ENCODE peak calls at places on chromosomes 16 and 17, in four cellular contexts. K is lower lobe of right lung, R is ovary, D is right lobe of liver. H is an unnamed sample.

GRCh38 chr16:14015948-14016347 is 55.2 kb upstream of the MRTFB start:
- DNase-seq in K (peak), R (no peak), D (no peak), H (peak)

GRCh38 chr16:31430380-31431052 is 2.4 kb upstream of the COX6A2 start:
- DNase-seq in K (no peak), R (no peak), D (no peak), H (no peak)

GRCh38 chr16:53129281-53130192 is 74.7 kb downstream of the CHD9 start:
- DNase-seq in K (no peak), R (no peak), D (no peak), H (no peak)

GRCh38 chr17:42077770-42078169 is 20.5 kb downstream of the ZNF385C start:
- DNase-seq in K (no peak), R (no peak), D (no peak), H (no peak)

GRCh38 chr17:55549140-55549539 is 37.9 kb upstream of the SMIM36 start:
- DNase-seq in K (no peak), R (no peak), D (no peak), H (no peak)

GRCh38 chr17:35089846-35090193 is 26.3 kb upstream of the RFFL start:
- DNase-seq in K (peak), R (no peak), D (no peak), H (no peak)

GRCh38 chr16:1054660-1055556 is 17.6 kb upstream of the SSTR5 start:
- DNase-seq in K (peak), R (no peak), D (peak), H (no peak)

GRCh38 chr17:63571632-63572310 is 21.5 kb downstream of the DCAF7 start:
- DNase-seq in K (no peak), R (no peak), D (no peak), H (no peak)

DNA sequence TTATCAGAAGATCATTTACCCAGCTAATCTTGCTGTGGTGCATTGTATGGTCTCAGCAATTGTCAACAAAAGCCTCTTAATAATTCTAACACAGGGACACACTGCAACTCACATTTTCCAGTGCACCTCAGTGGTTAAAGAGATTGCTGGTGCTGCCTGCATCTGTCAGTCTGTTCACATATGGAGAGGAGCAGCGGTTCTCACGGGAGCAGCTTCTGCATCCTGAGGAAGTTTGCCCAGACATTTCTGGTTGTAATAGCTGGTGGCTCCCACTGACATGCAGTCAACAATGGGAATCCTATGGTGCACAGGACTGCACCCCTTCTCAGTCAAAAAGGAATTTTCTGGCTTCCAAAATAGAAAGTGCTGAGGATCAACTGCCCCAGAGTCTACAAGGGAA is 7.8 kb downstream of the GGA2 start:
- DNase-seq in K (no peak), R (no peak), D (no peak), H (no peak)
- H3K27ac ChIP-seq in K (no peak), R (peak), D (no peak), H (no peak)

GRCh38 chr17:6497496-6498221 is 53.4 kb downstream of the PIMREG start:
- DNase-seq in K (peak), R (no peak), D (no peak), H (no peak)
- TF ChIP-seq CTCF in K (no peak), R (no peak), D (no peak), H (no peak)

DNA sequence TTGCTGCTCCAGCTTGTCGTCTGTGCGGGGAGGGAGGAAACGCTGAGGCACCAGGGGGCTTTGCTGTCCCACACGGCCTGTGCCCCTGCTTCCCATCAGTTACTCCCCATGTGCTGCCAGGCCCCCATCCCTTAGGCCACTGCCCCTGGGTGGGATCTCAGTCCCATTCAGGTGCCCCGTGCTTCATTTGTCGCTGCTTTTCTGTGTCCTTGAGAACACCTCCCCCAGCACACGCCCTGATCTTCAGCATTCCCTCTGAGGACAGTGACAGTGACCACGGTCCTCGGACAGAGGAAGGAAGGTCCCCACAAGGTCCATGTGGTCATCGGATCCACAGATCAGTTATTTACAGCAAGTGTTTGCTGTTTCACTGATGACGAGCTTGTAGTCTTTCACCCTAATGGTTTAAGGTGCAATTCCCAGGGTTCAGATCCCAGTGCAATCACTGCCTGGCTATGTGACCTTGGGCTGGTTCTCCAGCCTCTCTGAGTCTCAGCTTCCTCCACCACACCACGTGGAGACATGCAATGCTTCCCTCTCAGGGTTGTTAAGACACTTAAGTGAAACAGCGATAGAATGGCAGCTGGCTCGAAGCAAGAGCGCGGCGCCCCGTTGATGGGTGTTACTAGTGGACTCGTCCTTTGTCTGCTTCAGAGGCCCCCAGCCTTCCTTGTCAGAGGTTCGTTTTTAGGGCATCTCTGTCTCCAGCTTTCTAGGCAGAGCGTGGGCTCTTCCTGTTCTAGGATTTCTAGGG is 53.2 kb downstream of the PRMT7 start:
- DNase-seq in K (no peak), R (no peak), D (no peak), H (no peak)
- H3K27ac ChIP-seq in K (no peak), R (no peak), D (no peak), H (no peak)

DNA sequence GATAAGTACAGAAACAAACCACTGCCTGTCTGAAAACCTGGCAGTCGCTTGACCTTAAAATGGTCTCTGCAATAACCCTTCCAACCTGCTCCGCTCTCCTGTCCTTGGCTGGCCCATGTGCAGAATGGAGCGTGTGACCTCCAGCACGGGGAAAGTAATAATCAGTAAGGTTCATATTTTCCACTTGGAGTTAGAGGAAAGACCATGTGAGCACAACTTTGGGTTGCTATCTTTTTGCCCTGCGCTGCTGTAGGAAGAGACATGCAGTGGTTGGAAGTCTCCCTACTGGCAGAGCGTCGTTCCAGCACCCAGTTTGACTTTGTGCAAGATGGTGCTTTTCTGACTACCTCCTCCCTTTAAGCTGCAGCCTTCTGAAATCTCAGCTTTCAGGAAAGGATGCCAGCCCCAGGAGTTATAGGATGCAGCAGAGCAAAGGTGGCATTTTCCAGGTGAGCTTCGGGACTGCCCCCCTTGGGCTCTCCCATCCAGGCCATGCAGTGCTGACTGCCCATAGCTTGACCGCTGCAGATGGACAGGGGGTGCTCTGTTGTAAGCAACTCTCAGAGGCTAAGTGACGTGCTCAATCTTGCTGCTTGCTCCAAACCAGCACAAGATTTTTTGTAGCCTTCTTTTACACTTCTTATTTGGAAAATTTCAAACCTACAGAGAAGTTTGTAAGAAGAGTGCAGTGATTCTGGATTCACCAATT is 110.7 kb upstream of the NOL11 start:
- DNase-seq in K (no peak), R (no peak), D (no peak), H (no peak)
- TF ChIP-seq CTCF in K (no peak), R (no peak), D (no peak), H (peak)

GRCh38 chr16:29791845-29792797 is 1.6 kb downstream of the KIF22 start:
- DNase-seq in K (no peak), R (no peak), D (no peak), H (no peak)

GRCh38 chr16:29794231-29794710 is 3.7 kb downstream of the KIF22 start:
- DNase-seq in K (no peak), R (no peak), D (no peak), H (no peak)

GRCh38 chr16:29789775-29790182 is 772 bp upstream of the KIF22 start:
- DNase-seq in K (no peak), R (no peak), D (peak), H (no peak)

GRCh38 chr16:29790183-29790948 is at the start of gene KIF22:
- DNase-seq in K (peak), R (peak), D (peak), H (peak)

DNA sequence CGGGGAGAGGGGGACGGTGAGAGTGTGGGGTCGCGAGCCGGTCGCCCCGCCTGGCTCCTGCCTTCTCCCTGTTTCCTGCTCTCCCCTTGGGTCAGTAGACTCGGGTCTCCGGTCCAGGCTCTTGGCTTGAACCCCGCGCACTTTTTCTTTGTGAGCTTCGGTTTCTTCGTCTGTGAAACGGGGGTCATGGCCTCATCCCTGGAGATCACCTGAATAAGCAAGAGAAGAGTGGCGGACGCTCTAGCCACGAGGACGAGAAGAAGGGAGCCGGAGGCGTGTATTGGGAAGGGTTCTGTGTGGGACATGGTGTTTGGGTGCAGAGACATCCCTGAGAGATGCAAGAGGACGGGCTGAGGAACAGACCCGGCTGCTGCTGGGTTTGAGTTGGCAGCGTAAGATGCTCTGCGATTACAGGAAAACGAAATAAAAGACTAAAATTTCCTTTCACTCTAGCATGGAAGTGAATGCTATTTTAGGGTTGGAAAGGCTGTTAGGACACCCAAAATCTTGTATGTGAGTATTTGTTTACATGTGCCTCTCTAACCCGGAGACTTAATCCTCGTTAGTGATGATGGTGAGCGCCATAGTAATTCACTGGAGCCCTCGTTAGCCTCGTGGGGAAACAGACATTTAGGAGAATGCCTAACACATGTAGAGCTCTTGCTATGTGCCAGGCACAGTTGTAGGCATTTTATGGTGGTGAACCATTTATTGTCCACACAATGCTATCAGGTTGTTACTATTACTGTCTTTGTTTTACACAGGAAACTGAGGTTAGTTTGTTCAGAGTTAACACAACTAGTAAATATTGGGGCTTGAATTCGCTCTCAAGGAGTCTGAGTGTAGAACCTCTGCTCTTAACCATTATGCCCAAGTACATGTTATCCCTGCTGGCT is 646 bp downstream of the KIF22 start:
- DNase-seq in K (no peak), R (no peak), D (no peak), H (no peak)
- H3K27ac ChIP-seq in K (peak), R (no peak), D (no peak), H (no peak)

DNA sequence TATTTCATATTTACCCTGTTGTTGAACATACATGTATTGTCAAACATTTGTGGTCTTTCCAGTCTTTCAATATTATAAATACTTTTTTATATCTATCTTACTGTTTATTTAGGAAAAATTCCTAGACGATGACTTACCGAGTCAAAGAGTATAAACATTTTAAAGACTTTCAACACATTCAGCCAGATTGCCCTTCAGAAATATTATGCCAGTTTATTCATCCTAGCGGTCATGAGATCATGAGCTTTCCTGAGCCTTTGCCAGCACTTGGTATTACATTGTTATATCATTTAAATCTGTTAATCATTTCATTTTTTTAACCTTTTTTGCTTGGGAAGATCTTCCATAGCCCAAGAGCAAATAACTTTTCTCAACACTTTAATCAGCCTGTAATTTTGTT is 197.4 kb downstream of the SPECC1 start:
- DNase-seq in K (no peak), R (no peak), D (no peak), H (no peak)
- TF ChIP-seq CTCF in K (no peak), R (no peak), D (no peak), H (no peak)

DNA sequence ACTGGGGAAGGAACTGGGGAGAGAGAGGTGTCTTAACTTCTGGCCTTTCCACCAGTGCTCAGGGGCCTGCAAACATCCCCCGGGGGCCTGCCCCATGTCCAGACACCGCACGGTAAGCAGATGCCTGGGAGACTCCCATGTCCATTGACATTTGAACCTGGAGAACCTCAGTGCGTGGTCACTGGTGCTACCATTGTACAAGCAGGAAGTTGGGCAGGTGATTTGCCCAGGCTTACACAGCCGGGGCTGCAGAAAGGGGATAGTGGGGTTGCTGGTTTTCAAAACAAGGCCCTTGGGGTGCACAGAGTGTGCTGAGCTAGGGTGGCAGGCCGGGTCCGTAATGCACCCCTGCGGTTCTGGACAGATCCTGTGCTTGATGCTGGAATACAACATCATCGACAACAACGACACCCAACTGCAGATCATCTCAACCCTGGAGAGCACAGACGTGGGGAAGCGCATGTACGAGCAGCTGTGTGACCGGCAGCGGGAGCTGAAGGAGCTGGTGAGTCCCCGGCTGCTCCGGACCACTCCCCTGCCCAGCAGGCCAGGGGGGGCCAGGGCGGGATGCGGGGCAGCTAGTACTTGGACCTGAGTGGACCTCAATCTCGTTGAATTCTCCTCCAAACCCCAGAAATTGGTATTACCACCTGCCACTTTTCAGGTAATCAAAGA is 77.7 kb upstream of the PLCG2 start:
- DNase-seq in K (no peak), R (no peak), D (peak), H (no peak)
- H3K27ac ChIP-seq in K (no peak), R (no peak), D (no peak), H (no peak)

GRCh38 chr16:85449885-85450245 is 163.3 kb upstream of the GSE1 start:
- DNase-seq in K (no peak), R (no peak), D (no peak), H (no peak)

GRCh38 chr16:85446846-85447656 is 166.1 kb upstream of the GSE1 start:
- DNase-seq in K (no peak), R (no peak), D (no peak), H (no peak)

GRCh38 chr16:85449195-85449884 is 163.8 kb upstream of the GSE1 start:
- DNase-seq in K (no peak), R (no peak), D (peak), H (no peak)

GRCh38 chr16:85447657-85448313 is 165.3 kb upstream of the GSE1 start:
- DNase-seq in K (no peak), R (no peak), D (no peak), H (no peak)

DNA sequence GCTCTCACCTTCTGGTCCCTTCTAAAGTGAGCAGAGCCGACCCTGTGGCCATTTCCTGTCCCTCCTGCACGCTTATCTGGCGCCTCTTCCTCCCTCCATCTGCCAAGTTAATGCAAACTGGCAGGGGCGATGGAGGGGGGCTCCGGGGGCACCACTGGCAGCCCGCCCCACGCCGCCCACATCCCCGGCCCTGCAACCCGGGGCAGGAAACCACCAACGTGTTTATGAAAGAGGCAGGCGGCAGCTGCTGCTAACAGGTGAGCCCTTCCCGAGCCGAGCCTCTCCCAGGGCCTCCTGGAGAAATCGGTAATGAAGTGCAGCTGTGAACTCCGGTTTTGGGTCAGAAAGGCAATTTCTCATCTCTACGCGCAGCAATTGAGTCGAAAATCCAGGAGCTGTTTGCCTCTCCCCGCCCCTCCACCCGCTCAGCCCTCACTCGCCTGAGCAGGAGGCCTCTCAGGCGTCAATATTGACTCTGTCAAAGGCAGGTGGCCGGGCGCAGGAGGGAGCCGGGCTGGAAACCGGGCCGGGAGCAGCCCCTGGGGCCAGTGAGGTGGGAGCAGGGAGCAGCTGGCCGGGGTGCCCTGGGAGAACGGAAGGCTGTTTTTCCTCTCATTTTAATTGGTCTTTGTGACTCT is 164.4 kb upstream of the GSE1 start:
- DNase-seq in K (no peak), R (no peak), D (peak), H (no peak)
- TF ChIP-seq CTCF in K (no peak), R (no peak), D (no peak), H (no peak)

GRCh38 chr16:4935231-4935855 is 1.6 kb downstream of the PPL start:
- DNase-seq in K (peak), R (peak), D (peak), H (peak)

GRCh38 chr16:4936991-4937781 is at the start of gene PPL:
- DNase-seq in K (peak), R (peak), D (peak), H (no peak)

GRCh38 chr16:4934591-4934990 is 2.4 kb downstream of the PPL start:
- DNase-seq in K (no peak), R (no peak), D (no peak), H (no peak)

GRCh38 chr16:4937782-4938682 is 1.1 kb upstream of the PPL start:
- DNase-seq in K (peak), R (no peak), D (peak), H (no peak)

DNA sequence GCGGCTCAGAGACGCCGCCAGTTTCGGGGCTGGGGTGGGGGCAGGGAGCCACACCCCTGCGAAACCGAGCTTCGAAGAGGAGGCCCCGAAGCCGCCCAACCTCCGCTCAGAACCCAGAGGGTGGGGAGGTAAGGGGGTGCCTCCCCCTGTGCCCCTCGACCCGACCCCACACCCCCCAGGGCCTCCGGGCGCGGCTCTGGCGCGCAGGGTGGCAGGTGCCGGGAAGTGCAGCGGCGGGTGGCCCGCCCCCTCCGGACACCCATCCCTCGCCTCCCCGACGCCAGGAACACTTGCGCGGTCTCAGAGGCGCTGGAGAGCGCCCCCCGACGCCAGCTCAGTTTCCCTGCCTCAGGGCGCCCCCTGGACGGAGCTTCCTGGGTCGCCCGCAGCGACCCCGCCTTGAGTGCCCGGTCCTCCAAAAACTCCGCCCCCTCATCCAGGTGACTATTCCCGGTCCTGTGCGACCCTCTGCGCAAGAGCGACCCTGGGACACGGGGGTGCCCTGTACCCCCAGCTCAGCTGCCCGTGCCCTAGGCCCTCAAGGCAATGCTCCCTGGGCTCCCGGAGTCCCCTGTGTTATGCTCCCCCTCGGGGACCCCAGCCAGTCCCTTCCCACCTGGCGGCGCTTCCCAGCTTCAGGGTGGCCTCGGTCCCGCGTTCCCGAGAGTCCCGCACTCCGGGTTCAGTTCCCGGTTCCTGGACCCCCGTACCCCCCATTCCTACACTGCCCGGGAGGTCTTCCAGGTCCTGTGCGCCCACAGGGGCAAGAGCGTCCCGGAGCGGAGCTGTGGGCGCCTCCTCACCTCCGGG is 562 bp downstream of the PPL start:
- DNase-seq in K (peak), R (peak), D (peak), H (no peak)
- H3K27ac ChIP-seq in K (peak), R (no peak), D (peak), H (peak)